ENCODE peak calls at places on chromosomes 4 and X, in eight cellular contexts. Y, T, N, D, O, L, G and V are unnamed samples.

GRCh38 chrX:41164469-41164868 is 79.2 kb downstream of the USP9X start:
- DNase-seq in D (no peak), N (no peak), T (no peak), L (no peak), O (no peak), Y (no peak), G (no peak), V (no peak)

GRCh38 chr4:3246458-3247398 is 2.2 kb upstream of the MSANTD1 start:
- DNase-seq in D (no peak), L (no peak), T (no peak), O (no peak), N (no peak), Y (no peak), G (no peak), V (no peak)

GRCh38 chrX:74493806-74494205 is 72.5 kb downstream of the SLC16A2 start:
- DNase-seq in L (no peak), N (no peak), O (no peak), D (no peak), Y (no peak), T (no peak), G (no peak), V (no peak)

GRCh38 chrX:1686642-1687041 is 71.8 kb downstream of the ASMT start:
- DNase-seq in D (no peak), T (no peak), L (no peak), Y (no peak), O (no peak), G (peak; percentile 7), N (no peak), V (no peak)

GRCh38 chr4:47075919-47076318 is 44.6 kb downstream of the GABRB1 start:
- DNase-seq in N (no peak), L (no peak), Y (no peak), O (no peak), D (no peak), T (no peak), G (no peak), V (no peak)

GRCh38 chr4:139603576-139604387 is 47.8 kb upstream of the SETD7 start:
- DNase-seq in O (no peak), T (no peak), G (no peak), Y (no peak), N (no peak), D (no peak), L (peak; percentile 73), V (peak; percentile 66)

GRCh38 chrX:104351173-104351769 is 96.5 kb upstream of the ESX1 start:
- DNase-seq in O (no peak), T (no peak), N (no peak), G (no peak), L (peak; percentile 77), D (no peak), Y (no peak), V (no peak)

GRCh38 chr4:96035727-96036126 is 195.8 kb downstream of the PDHA2 start:
- DNase-seq in L (peak; percentile 15), O (no peak), G (no peak), D (no peak), T (no peak), N (no peak), Y (no peak), V (no peak)

GRCh38 chr4:70901607-70901983 is 574 bp upstream of the MOB1B start:
- DNase-seq in G (no peak), T (no peak), Y (no peak), L (no peak), D (no peak), N (peak; percentile 1), O (no peak), V (no peak)

GRCh38 chr4:39528056-39528465 is 822 bp upstream of the UGDH start:
- DNase-seq in O (peak; percentile 17), L (peak; percentile 84), D (no peak), G (peak; percentile 97), N (peak; percentile 29), Y (no peak), T (no peak), V (no peak)

GRCh38 chr4:41006141-41006540 is 208.2 kb downstream of the APBB2 start:
- DNase-seq in N (no peak), D (no peak), T (no peak), Y (no peak), O (no peak), L (peak; percentile 42), G (no peak), V (no peak)

GRCh38 chr4:149370002-149370401 is 445.6 kb downstream of the IQCM start:
- DNase-seq in D (no peak), Y (no peak), G (no peak), T (no peak), L (no peak), O (no peak), N (no peak), V (no peak)

GRCh38 chrX:107721318-107721717 is 54.3 kb downstream of the TSC22D3 start:
- DNase-seq in N (no peak), L (no peak), O (no peak), G (no peak), T (peak; percentile 56), Y (no peak), D (no peak), V (no peak)

GRCh38 chr4:139247656-139248238 is 32.3 kb downstream of the MGARP start:
- DNase-seq in D (no peak), G (no peak), O (no peak), L (no peak), T (no peak), N (no peak), Y (no peak), V (no peak)

GRCh38 chr4:183610613-183611012 is 48.4 kb downstream of the RWDD4 start:
- DNase-seq in L (peak; percentile 33), Y (no peak), G (no peak), T (no peak), N (no peak), O (no peak), D (no peak), V (no peak)

GRCh38 chr4:113446019-113446418 is 315.5 kb downstream of the CAMK2D start:
- DNase-seq in O (no peak), G (no peak), T (no peak), N (peak; percentile 21), D (no peak), L (peak; percentile 91), Y (no peak), V (no peak)

GRCh38 chr4:2186865-2187172 is 55.1 kb downstream of the HAUS3 start:
- DNase-seq in L (no peak), O (no peak), N (no peak), Y (no peak), G (no peak), D (no peak), T (no peak), V (no peak)

GRCh38 chrX:109783712-109784109 is 50.7 kb upstream of the ACSL4 start:
- DNase-seq in L (peak; percentile 20), D (no peak), N (no peak), Y (no peak), G (no peak), O (no peak), T (no peak), V (no peak)

GRCh38 chrX:72128881-72129280 is 2.8 kb downstream of the RTL5 start:
- DNase-seq in L (no peak), N (no peak), G (no peak), T (no peak), O (peak; percentile 30), Y (no peak), D (no peak), V (no peak)

GRCh38 chrX:15737188-15737956 is 698 bp upstream of the CA5B start:
- DNase-seq in N (no peak), G (no peak), L (no peak), O (no peak), D (no peak), T (no peak), Y (no peak), V (peak; percentile 14)

GRCh38 chr4:67928547-67928946 is 34.7 kb downstream of the TMPRSS11A start:
- DNase-seq in Y (no peak), L (peak; percentile 22), D (no peak), N (no peak), O (no peak), T (no peak), G (no peak), V (no peak)

GRCh38 chrX:2710041-2710471 is 19.0 kb downstream of the CD99 start:
- DNase-seq in Y (no peak), N (peak; percentile 38), T (no peak), G (peak; percentile 82), D (no peak), L (peak; percentile 77), O (no peak), V (peak; percentile 23)

GRCh38 chr4:107519057-107519456 is 201.0 kb downstream of the PAPSS1 start:
- DNase-seq in D (no peak), N (no peak), L (peak; percentile 41), T (no peak), G (no peak), O (no peak), Y (no peak), V (peak; percentile 4)

GRCh38 chrX:119201570-119201969 is 34.5 kb upstream of the PGRMC1 start:
- DNase-seq in N (no peak), Y (no peak), L (no peak), T (no peak), O (no peak), G (no peak), D (no peak), V (no peak)

GRCh38 chr4:153447175-153447887 is 18.8 kb upstream of the TMEM131L start:
- DNase-seq in G (no peak), D (no peak), Y (no peak), O (no peak), T (no peak), N (no peak), L (peak; percentile 84), V (no peak)

GRCh38 chr4:133379681-133380438 is 230.8 kb downstream of the PCDH10 start:
- DNase-seq in O (no peak), N (no peak), L (no peak), G (no peak), Y (no peak), T (no peak), D (no peak), V (no peak)

GRCh38 chr4:24858550-24858949 is 54.3 kb downstream of the CCDC149 start:
- DNase-seq in N (no peak), L (no peak), T (no peak), G (no peak), D (no peak), O (no peak), Y (no peak), V (no peak)

GRCh38 chr4:151331276-151332042 is 6.1 kb upstream of the SH3D19 start:
- DNase-seq in T (no peak), O (no peak), Y (no peak), G (no peak), N (no peak), D (no peak), L (peak; percentile 35), V (no peak)

GRCh38 chr4:97587912-97588311 is 555.4 kb downstream of the STPG2 start:
- DNase-seq in D (no peak), O (no peak), Y (no peak), T (no peak), G (no peak), N (no peak), L (peak; percentile 2), V (no peak)

GRCh38 chr4:2817701-2818350 is 24.9 kb downstream of the SH3BP2 start:
- DNase-seq in D (no peak), Y (no peak), N (no peak), L (no peak), O (no peak), G (no peak), T (no peak), V (no peak)

GRCh38 chrX:40809210-40809609 is 73.9 kb upstream of the MED14 start:
- DNase-seq in D (no peak), N (no peak), L (no peak), O (no peak), G (no peak), T (no peak), Y (no peak), V (no peak)

GRCh38 chr4:176123710-176124407 is 58.2 kb downstream of the WDR17 start:
- DNase-seq in D (no peak), O (no peak), T (no peak), L (peak; percentile 8), G (no peak), Y (no peak), N (no peak), V (no peak)

GRCh38 chrX:115330498-115331138 is 41.1 kb downstream of the LUZP4 start:
- DNase-seq in T (no peak), L (peak; percentile 87), Y (no peak), N (no peak), O (no peak), D (no peak), G (no peak), V (peak; percentile 43)

GRCh38 chrX:111181883-111182400 is 86.0 kb downstream of the PAK3 start:
- DNase-seq in L (no peak), T (no peak), Y (no peak), G (no peak), N (no peak), D (no peak), O (no peak), V (no peak)